ENCODE peak calls at places on chromosomes 2 and 18, in nine cellular contexts. One of them, this sample, is unnamed.

GRCh38 chr2:127859712-127860085 is 1.7 kb upstream of the POLR2D start:
- DNase-seq in PC-3: peak
- DNase-seq in stimulated activated CD4-positive, alpha-beta T cell treated with anti-CD3 and anti-CD28 coated beads, Interleukin-2, amount 100 ng/mL, for 48 hours: peak
- DNase-seq in naive B cell: peak
- DNase-seq in NCI-H1092 treated with DMSO at 0.1 percent for 48 hours: no peak
- DNase-seq in SK-N-SH: no peak
- DNase-seq in neural progenitor cell: peak
- DNase-seq in T-helper 17 cell: peak
- DNase-seq in ACHN: no peak
- DNase-seq in this sample: peak

GRCh38 chr18:72762505-72763122 is 105.2 kb downstream of the NETO1 start:
- DNase-seq in PC-3: peak
- DNase-seq in stimulated activated CD4-positive, alpha-beta T cell treated with anti-CD3 and anti-CD28 coated beads, Interleukin-2, amount 100 ng/mL, for 48 hours: no peak
- DNase-seq in naive B cell: peak
- DNase-seq in NCI-H1092 treated with DMSO at 0.1 percent for 48 hours: peak
- DNase-seq in SK-N-SH: peak
- DNase-seq in neural progenitor cell: peak
- DNase-seq in T-helper 17 cell: no peak
- DNase-seq in ACHN: peak
- DNase-seq in this sample: peak

GRCh38 chr2:101080214-101081068 is 70.7 kb downstream of the TBC1D8 start:
- DNase-seq in PC-3: peak
- DNase-seq in stimulated activated CD4-positive, alpha-beta T cell treated with anti-CD3 and anti-CD28 coated beads, Interleukin-2, amount 100 ng/mL, for 48 hours: no peak
- DNase-seq in naive B cell: no peak
- DNase-seq in NCI-H1092 treated with DMSO at 0.1 percent for 48 hours: no peak
- DNase-seq in SK-N-SH: no peak
- DNase-seq in neural progenitor cell: no peak
- DNase-seq in T-helper 17 cell: no peak
- DNase-seq in ACHN: no peak
- DNase-seq in this sample: no peak

GRCh38 chr18:67301592-67301991 is 214.9 kb downstream of the DSEL start:
- DNase-seq in PC-3: no peak
- DNase-seq in stimulated activated CD4-positive, alpha-beta T cell treated with anti-CD3 and anti-CD28 coated beads, Interleukin-2, amount 100 ng/mL, for 48 hours: no peak
- DNase-seq in naive B cell: no peak
- DNase-seq in NCI-H1092 treated with DMSO at 0.1 percent for 48 hours: no peak
- DNase-seq in SK-N-SH: no peak
- DNase-seq in neural progenitor cell: no peak
- DNase-seq in T-helper 17 cell: no peak
- DNase-seq in ACHN: no peak
- DNase-seq in this sample: no peak

GRCh38 chr2:156399224-156399949 is 36.8 kb upstream of the GPD2 start:
- DNase-seq in PC-3: peak
- DNase-seq in stimulated activated CD4-positive, alpha-beta T cell treated with anti-CD3 and anti-CD28 coated beads, Interleukin-2, amount 100 ng/mL, for 48 hours: no peak
- DNase-seq in naive B cell: peak
- DNase-seq in NCI-H1092 treated with DMSO at 0.1 percent for 48 hours: no peak
- DNase-seq in SK-N-SH: peak
- DNase-seq in neural progenitor cell: no peak
- DNase-seq in T-helper 17 cell: no peak
- DNase-seq in ACHN: no peak
- DNase-seq in this sample: no peak

GRCh38 chr18:48345596-48345995 is 63.6 kb downstream of the ZBTB7C start:
- DNase-seq in PC-3: peak
- DNase-seq in stimulated activated CD4-positive, alpha-beta T cell treated with anti-CD3 and anti-CD28 coated beads, Interleukin-2, amount 100 ng/mL, for 48 hours: no peak
- DNase-seq in naive B cell: no peak
- DNase-seq in NCI-H1092 treated with DMSO at 0.1 percent for 48 hours: no peak
- DNase-seq in SK-N-SH: no peak
- DNase-seq in neural progenitor cell: no peak
- DNase-seq in T-helper 17 cell: no peak
- DNase-seq in ACHN: peak
- DNase-seq in this sample: peak

GRCh38 chr18:26480897-26481795 is 67.2 kb downstream of the KCTD1 start:
- DNase-seq in PC-3: peak
- DNase-seq in stimulated activated CD4-positive, alpha-beta T cell treated with anti-CD3 and anti-CD28 coated beads, Interleukin-2, amount 100 ng/mL, for 48 hours: no peak
- DNase-seq in naive B cell: no peak
- DNase-seq in NCI-H1092 treated with DMSO at 0.1 percent for 48 hours: no peak
- DNase-seq in SK-N-SH: no peak
- DNase-seq in neural progenitor cell: no peak
- DNase-seq in T-helper 17 cell: no peak
- DNase-seq in ACHN: peak
- DNase-seq in this sample: no peak

GRCh38 chr2:8277921-8278571 is 403.8 kb upstream of the ID2 start:
- DNase-seq in PC-3: no peak
- DNase-seq in stimulated activated CD4-positive, alpha-beta T cell treated with anti-CD3 and anti-CD28 coated beads, Interleukin-2, amount 100 ng/mL, for 48 hours: no peak
- DNase-seq in naive B cell: no peak
- DNase-seq in NCI-H1092 treated with DMSO at 0.1 percent for 48 hours: no peak
- DNase-seq in SK-N-SH: peak
- DNase-seq in neural progenitor cell: no peak
- DNase-seq in T-helper 17 cell: no peak
- DNase-seq in ACHN: no peak
- DNase-seq in this sample: no peak

GRCh38 chr2:133676392-133677130 is 108.3 kb upstream of the NCKAP5 start:
- DNase-seq in PC-3: no peak
- DNase-seq in stimulated activated CD4-positive, alpha-beta T cell treated with anti-CD3 and anti-CD28 coated beads, Interleukin-2, amount 100 ng/mL, for 48 hours: no peak
- DNase-seq in naive B cell: no peak
- DNase-seq in NCI-H1092 treated with DMSO at 0.1 percent for 48 hours: no peak
- DNase-seq in SK-N-SH: no peak
- DNase-seq in neural progenitor cell: no peak
- DNase-seq in T-helper 17 cell: no peak
- DNase-seq in ACHN: no peak
- DNase-seq in this sample: peak

GRCh38 chr18:80208620-80209019 is 38.7 kb downstream of the PARD6G start:
- DNase-seq in PC-3: no peak
- DNase-seq in stimulated activated CD4-positive, alpha-beta T cell treated with anti-CD3 and anti-CD28 coated beads, Interleukin-2, amount 100 ng/mL, for 48 hours: no peak
- DNase-seq in naive B cell: no peak
- DNase-seq in NCI-H1092 treated with DMSO at 0.1 percent for 48 hours: no peak
- DNase-seq in SK-N-SH: no peak
- DNase-seq in neural progenitor cell: no peak
- DNase-seq in T-helper 17 cell: no peak
- DNase-seq in ACHN: no peak
- DNase-seq in this sample: no peak

GRCh38 chr2:46810195-46810594 is 105.4 kb downstream of the MCFD2 start:
- DNase-seq in PC-3: no peak
- DNase-seq in stimulated activated CD4-positive, alpha-beta T cell treated with anti-CD3 and anti-CD28 coated beads, Interleukin-2, amount 100 ng/mL, for 48 hours: no peak
- DNase-seq in naive B cell: no peak
- DNase-seq in NCI-H1092 treated with DMSO at 0.1 percent for 48 hours: no peak
- DNase-seq in SK-N-SH: peak
- DNase-seq in neural progenitor cell: no peak
- DNase-seq in T-helper 17 cell: no peak
- DNase-seq in ACHN: no peak
- DNase-seq in this sample: no peak

GRCh38 chr18:48181857-48182430 is 227.2 kb downstream of the ZBTB7C start:
- DNase-seq in PC-3: no peak
- DNase-seq in stimulated activated CD4-positive, alpha-beta T cell treated with anti-CD3 and anti-CD28 coated beads, Interleukin-2, amount 100 ng/mL, for 48 hours: no peak
- DNase-seq in naive B cell: no peak
- DNase-seq in NCI-H1092 treated with DMSO at 0.1 percent for 48 hours: no peak
- DNase-seq in SK-N-SH: peak
- DNase-seq in neural progenitor cell: no peak
- DNase-seq in T-helper 17 cell: no peak
- DNase-seq in ACHN: no peak
- DNase-seq in this sample: no peak

GRCh38 chr2:217248312-217248935 is 388.6 kb upstream of the TNP1 start:
- DNase-seq in PC-3: no peak
- DNase-seq in stimulated activated CD4-positive, alpha-beta T cell treated with anti-CD3 and anti-CD28 coated beads, Interleukin-2, amount 100 ng/mL, for 48 hours: no peak
- DNase-seq in naive B cell: peak
- DNase-seq in NCI-H1092 treated with DMSO at 0.1 percent for 48 hours: peak
- DNase-seq in SK-N-SH: peak
- DNase-seq in neural progenitor cell: no peak
- DNase-seq in T-helper 17 cell: no peak
- DNase-seq in ACHN: no peak
- DNase-seq in this sample: peak

GRCh38 chr2:198314559-198315153 is 510.3 kb downstream of the PLCL1 start:
- DNase-seq in PC-3: peak
- DNase-seq in stimulated activated CD4-positive, alpha-beta T cell treated with anti-CD3 and anti-CD28 coated beads, Interleukin-2, amount 100 ng/mL, for 48 hours: no peak
- DNase-seq in naive B cell: no peak
- DNase-seq in NCI-H1092 treated with DMSO at 0.1 percent for 48 hours: peak
- DNase-seq in SK-N-SH: no peak
- DNase-seq in neural progenitor cell: peak
- DNase-seq in T-helper 17 cell: no peak
- DNase-seq in ACHN: peak
- DNase-seq in this sample: peak

GRCh38 chr2:216299588-216299987 is 72.7 kb downstream of the MARCHF4 start:
- DNase-seq in PC-3: no peak
- DNase-seq in stimulated activated CD4-positive, alpha-beta T cell treated with anti-CD3 and anti-CD28 coated beads, Interleukin-2, amount 100 ng/mL, for 48 hours: no peak
- DNase-seq in naive B cell: no peak
- DNase-seq in NCI-H1092 treated with DMSO at 0.1 percent for 48 hours: no peak
- DNase-seq in SK-N-SH: no peak
- DNase-seq in neural progenitor cell: no peak
- DNase-seq in T-helper 17 cell: no peak
- DNase-seq in ACHN: no peak
- DNase-seq in this sample: peak

GRCh38 chr2:26519396-26519991 is 41.6 kb upstream of the OTOF start:
- DNase-seq in PC-3: no peak
- DNase-seq in stimulated activated CD4-positive, alpha-beta T cell treated with anti-CD3 and anti-CD28 coated beads, Interleukin-2, amount 100 ng/mL, for 48 hours: no peak
- DNase-seq in naive B cell: no peak
- DNase-seq in NCI-H1092 treated with DMSO at 0.1 percent for 48 hours: no peak
- DNase-seq in SK-N-SH: no peak
- DNase-seq in neural progenitor cell: no peak
- DNase-seq in T-helper 17 cell: no peak
- DNase-seq in ACHN: no peak
- DNase-seq in this sample: peak

GRCh38 chr2:213669657-213670056 is 385.4 kb downstream of the SPAG16 start:
- DNase-seq in PC-3: no peak
- DNase-seq in stimulated activated CD4-positive, alpha-beta T cell treated with anti-CD3 and anti-CD28 coated beads, Interleukin-2, amount 100 ng/mL, for 48 hours: no peak
- DNase-seq in naive B cell: no peak
- DNase-seq in NCI-H1092 treated with DMSO at 0.1 percent for 48 hours: no peak
- DNase-seq in SK-N-SH: no peak
- DNase-seq in neural progenitor cell: no peak
- DNase-seq in T-helper 17 cell: no peak
- DNase-seq in ACHN: no peak
- DNase-seq in this sample: no peak

GRCh38 chr2:176075476-176075875 is 8.3 kb downstream of the EVX2 start:
- DNase-seq in PC-3: no peak
- DNase-seq in stimulated activated CD4-positive, alpha-beta T cell treated with anti-CD3 and anti-CD28 coated beads, Interleukin-2, amount 100 ng/mL, for 48 hours: no peak
- DNase-seq in naive B cell: no peak
- DNase-seq in NCI-H1092 treated with DMSO at 0.1 percent for 48 hours: no peak
- DNase-seq in SK-N-SH: no peak
- DNase-seq in neural progenitor cell: peak
- DNase-seq in T-helper 17 cell: no peak
- DNase-seq in ACHN: no peak
- DNase-seq in this sample: peak

GRCh38 chr2:98537390-98537972 is 70.8 kb downstream of the COA5 start:
- DNase-seq in PC-3: no peak
- DNase-seq in stimulated activated CD4-positive, alpha-beta T cell treated with anti-CD3 and anti-CD28 coated beads, Interleukin-2, amount 100 ng/mL, for 48 hours: no peak
- DNase-seq in naive B cell: no peak
- DNase-seq in NCI-H1092 treated with DMSO at 0.1 percent for 48 hours: no peak
- DNase-seq in SK-N-SH: no peak
- DNase-seq in neural progenitor cell: no peak
- DNase-seq in T-helper 17 cell: no peak
- DNase-seq in ACHN: no peak
- DNase-seq in this sample: no peak

GRCh38 chr2:3282056-3282998 is 95.3 kb downstream of the EIPR1 start:
- DNase-seq in PC-3: peak
- DNase-seq in stimulated activated CD4-positive, alpha-beta T cell treated with anti-CD3 and anti-CD28 coated beads, Interleukin-2, amount 100 ng/mL, for 48 hours: no peak
- DNase-seq in naive B cell: no peak
- DNase-seq in NCI-H1092 treated with DMSO at 0.1 percent for 48 hours: peak
- DNase-seq in SK-N-SH: peak
- DNase-seq in neural progenitor cell: no peak
- DNase-seq in T-helper 17 cell: no peak
- DNase-seq in ACHN: peak
- DNase-seq in this sample: no peak

GRCh38 chr2:170005702-170006101 is 172.2 kb upstream of the MYO3B start:
- DNase-seq in PC-3: no peak
- DNase-seq in stimulated activated CD4-positive, alpha-beta T cell treated with anti-CD3 and anti-CD28 coated beads, Interleukin-2, amount 100 ng/mL, for 48 hours: no peak
- DNase-seq in naive B cell: no peak
- DNase-seq in NCI-H1092 treated with DMSO at 0.1 percent for 48 hours: no peak
- DNase-seq in SK-N-SH: no peak
- DNase-seq in neural progenitor cell: peak
- DNase-seq in T-helper 17 cell: no peak
- DNase-seq in ACHN: peak
- DNase-seq in this sample: peak

GRCh38 chr18:39841133-39842041 is 2113.6 kb upstream of the PIK3C3 start:
- DNase-seq in PC-3: peak
- DNase-seq in stimulated activated CD4-positive, alpha-beta T cell treated with anti-CD3 and anti-CD28 coated beads, Interleukin-2, amount 100 ng/mL, for 48 hours: no peak
- DNase-seq in naive B cell: no peak
- DNase-seq in NCI-H1092 treated with DMSO at 0.1 percent for 48 hours: peak
- DNase-seq in SK-N-SH: peak
- DNase-seq in neural progenitor cell: peak
- DNase-seq in T-helper 17 cell: no peak
- DNase-seq in ACHN: peak
- DNase-seq in this sample: peak

GRCh38 chr2:147463881-147464520 is 380.8 kb upstream of the ACVR2A start:
- DNase-seq in PC-3: no peak
- DNase-seq in stimulated activated CD4-positive, alpha-beta T cell treated with anti-CD3 and anti-CD28 coated beads, Interleukin-2, amount 100 ng/mL, for 48 hours: no peak
- DNase-seq in naive B cell: no peak
- DNase-seq in NCI-H1092 treated with DMSO at 0.1 percent for 48 hours: no peak
- DNase-seq in SK-N-SH: no peak
- DNase-seq in neural progenitor cell: no peak
- DNase-seq in T-helper 17 cell: no peak
- DNase-seq in ACHN: peak
- DNase-seq in this sample: no peak

GRCh38 chr2:137838255-137839092 is 125.8 kb upstream of the HNMT start:
- DNase-seq in PC-3: peak
- DNase-seq in stimulated activated CD4-positive, alpha-beta T cell treated with anti-CD3 and anti-CD28 coated beads, Interleukin-2, amount 100 ng/mL, for 48 hours: no peak
- DNase-seq in naive B cell: peak
- DNase-seq in NCI-H1092 treated with DMSO at 0.1 percent for 48 hours: peak
- DNase-seq in SK-N-SH: peak
- DNase-seq in neural progenitor cell: peak
- DNase-seq in T-helper 17 cell: no peak
- DNase-seq in ACHN: peak
- DNase-seq in this sample: peak

GRCh38 chr18:77207540-77207939 is 42.1 kb upstream of the GALR1 start:
- DNase-seq in PC-3: peak
- DNase-seq in stimulated activated CD4-positive, alpha-beta T cell treated with anti-CD3 and anti-CD28 coated beads, Interleukin-2, amount 100 ng/mL, for 48 hours: peak
- DNase-seq in naive B cell: peak
- DNase-seq in NCI-H1092 treated with DMSO at 0.1 percent for 48 hours: peak
- DNase-seq in SK-N-SH: peak
- DNase-seq in neural progenitor cell: peak
- DNase-seq in T-helper 17 cell: no peak
- DNase-seq in ACHN: peak
- DNase-seq in this sample: peak